ENCODE peak calls at places on chromosomes 13 and 19, in ten cellular contexts. D, H, W, O, V, Q, I, X, B and R are unnamed samples.

GRCh38 chr13:79741006-79741405 is 260.1 kb downstream of the NDFIP2 start:
- DNase-seq in D (no peak), H (no peak), W (peak; percentile 64), O (no peak), V (no peak), Q (no peak), I (no peak), X (no peak), B (no peak), R (peak; percentile 65)

GRCh38 chr13:81987677-81988357 is 1646.9 kb upstream of the SPRY2 start:
- DNase-seq in D (no peak), H (no peak), W (no peak), O (no peak), V (no peak), Q (no peak), I (no peak), X (no peak), B (no peak), R (no peak)

GRCh38 chr19:1608414-1609391 is 3.4 kb upstream of the UQCR11 start:
- DNase-seq in D (no peak), H (peak; percentile 54), W (peak; percentile 20), O (no peak), V (no peak), Q (no peak), I (no peak), X (peak; percentile 34), B (peak; percentile 31), R (no peak)

GRCh38 chr13:111630411-111630810 is 310.0 kb downstream of the TEX29 start:
- DNase-seq in D (no peak), H (no peak), W (no peak), O (no peak), V (no peak), Q (no peak), I (no peak), X (no peak), B (no peak), R (no peak)

GRCh38 chr19:40612831-40613668 is 11.9 kb downstream of the LTBP4 start:
- DNase-seq in D (no peak), H (peak; percentile 82), W (peak; percentile 79), O (peak; percentile 59), V (peak; percentile 78), Q (peak; percentile 39), I (peak; percentile 76), X (peak; percentile 62), B (peak; percentile 93), R (peak; percentile 70)

GRCh38 chr13:109874921-109875454 is 88.6 kb upstream of the IRS2 start:
- DNase-seq in D (no peak), H (no peak), W (peak; percentile 85), O (no peak), V (no peak), Q (no peak), I (no peak), X (no peak), B (no peak), R (peak; percentile 91)

GRCh38 chr19:32154418-32154817 is 191.0 kb upstream of the ZNF507 start:
- DNase-seq in D (no peak), H (no peak), W (no peak), O (no peak), V (no peak), Q (no peak), I (no peak), X (no peak), B (no peak), R (no peak)

GRCh38 chr13:87122551-87122950 is 548.6 kb upstream of the SLITRK5 start:
- DNase-seq in D (peak; percentile 45), H (no peak), W (peak; percentile 64), O (no peak), V (no peak), Q (no peak), I (no peak), X (no peak), B (no peak), R (peak; percentile 79)

GRCh38 chr13:72290962-72291681 is 424.1 kb upstream of the DACH1 start:
- DNase-seq in D (no peak), H (no peak), W (peak; percentile 47), O (no peak), V (no peak), Q (no peak), I (no peak), X (no peak), B (no peak), R (peak; percentile 71)

GRCh38 chr13:111361873-111362648 is 41.6 kb downstream of the TEX29 start:
- DNase-seq in D (no peak), H (no peak), W (no peak), O (no peak), V (no peak), Q (no peak), I (no peak), X (no peak), B (no peak), R (no peak)

GRCh38 chr13:26067601-26068000 is 15.8 kb upstream of the SHISA2 start:
- DNase-seq in D (no peak), H (no peak), W (no peak), O (no peak), V (no peak), Q (no peak), I (no peak), X (no peak), B (no peak), R (no peak)

GRCh38 chr13:99033814-99034213 is 56.0 kb upstream of the DOCK9 start:
- DNase-seq in D (no peak), H (no peak), W (peak; percentile 65), O (no peak), V (no peak), Q (no peak), I (no peak), X (no peak), B (no peak), R (peak; percentile 39)

GRCh38 chr19:49224856-49225255 is 67.3 kb downstream of the TRPM4 start:
- DNase-seq in D (no peak), H (peak; percentile 59), W (peak; percentile 57), O (peak; percentile 39), V (no peak), Q (peak; percentile 15), I (peak; percentile 40), X (peak; percentile 17), B (peak; percentile 68), R (peak; percentile 50)

GRCh38 chr13:113148940-113149503 is 9.4 kb upstream of the PROZ start:
- DNase-seq in D (no peak), H (no peak), W (no peak), O (no peak), V (no peak), Q (no peak), I (no peak), X (no peak), B (no peak), R (no peak)

GRCh38 chr19:2208975-2209374 is 27.2 kb downstream of the PLEKHJ1 start:
- DNase-seq in D (no peak), H (no peak), W (no peak), O (no peak), V (no peak), Q (no peak), I (no peak), X (no peak), B (no peak), R (no peak)

GRCh38 chr13:26518433-26519084 is 38.9 kb upstream of the WASF3 start:
- DNase-seq in D (no peak), H (no peak), W (peak; percentile 19), O (no peak), V (no peak), Q (no peak), I (no peak), X (no peak), B (no peak), R (no peak)

GRCh38 chr13:98775844-98776598 is 23.5 kb upstream of the SLC15A1 start:
- DNase-seq in D (peak; percentile 60), H (no peak), W (peak; percentile 84), O (no peak), V (no peak), Q (no peak), I (no peak), X (no peak), B (no peak), R (peak; percentile 93)

GRCh38 chr13:66296328-66296727 is 933.8 kb downstream of the PCDH9 start:
- DNase-seq in D (no peak), H (no peak), W (no peak), O (no peak), V (no peak), Q (no peak), I (no peak), X (no peak), B (no peak), R (no peak)